ENCODE peak calls at places on chromosomes 16 and 17, in eight cellular contexts. G, V, I, D, T, K, O and J are unnamed samples. For H3K36me3, the result is how much of the 10 kb centered on the place peaks cover.

GRCh38 chr17:49951362-49952080 is 17.5 kb upstream of the DLX4 start:
- DNase-seq in V (no peak), G (no peak), D (no peak), K (no peak), I (no peak), T (no peak), O (no peak), J (no peak)

GRCh38 chr16:57759541-57760356 is 24.2 kb downstream of the KATNB1 start:
- DNase-seq in K (no peak), T (peak), I (no peak), V (no peak), O (no peak), G (no peak), D (no peak), J (no peak)

GRCh38 chr17:55086635-55087058 is 118.1 kb downstream of the STXBP4 start:
- DNase-seq in D (no peak), O (no peak), I (peak), G (peak), K (no peak), T (no peak), V (no peak), J (peak)

GRCh38 chr17:36510636-36511035 is 24.0 kb downstream of the MYO19 start:
- DNase-seq in O (no peak), D (no peak), K (no peak), V (no peak), I (no peak), T (no peak), G (no peak), J (no peak)

GRCh38 chr16:51535591-51535990 is 384.5 kb upstream of the SALL1 start:
- DNase-seq in V (no peak), I (no peak), T (no peak), G (no peak), D (no peak), O (no peak), K (no peak), J (no peak)

GRCh38 chr17:40618754-40619625 is 28.6 kb downstream of the SMARCE1 start:
- DNase-seq in T (no peak), O (no peak), V (no peak), G (no peak), D (no peak), K (no peak), I (no peak), J (no peak)

GRCh38 chr17:68054296-68054900 is 18.9 kb downstream of the KPNA2 start:
- DNase-seq in T (no peak), D (no peak), V (no peak), G (peak), O (peak), K (no peak), I (no peak), J (no peak)

GRCh38 chr17:17354560-17355357 is 51.6 kb downstream of the NT5M start:
- DNase-seq in G (peak), V (peak), O (peak), K (peak), I (peak), T (peak), D (peak), J (no peak)

GRCh38 chr16:58654456-58655214 is 25.0 kb upstream of the CNOT1 start:
- DNase-seq in K (no peak), I (no peak), T (no peak), V (no peak), O (no peak), G (no peak), D (no peak), J (no peak)

GRCh38 chr16:84115919-84116719 is 623 bp downstream of the MBTPS1 start:
- DNase-seq in O (no peak), D (no peak), V (no peak), I (no peak), T (no peak), G (peak), K (peak), J (no peak)

GRCh38 chr17:6413073-6413472 is 21.8 kb downstream of the AIPL1 start:
- DNase-seq in G (peak), T (peak), D (no peak), V (no peak), K (no peak), O (no peak), I (peak), J (no peak)

GRCh38 chr17:68468334-68468733 is 11.0 kb upstream of the WIPI1 start:
- DNase-seq in G (peak), I (no peak), V (no peak), O (no peak), D (peak), K (no peak), T (no peak), J (no peak)

GRCh38 chr17:75898065-75898464 is 1.3 kb upstream of the TRIM65 start:
- DNase-seq in T (no peak), I (no peak), O (no peak), V (no peak), G (no peak), D (no peak), K (no peak), J (no peak)

GRCh38 chr17:75898791-75899190 is 2.0 kb upstream of the TRIM65 start:
- DNase-seq in K (no peak), G (no peak), I (no peak), O (no peak), T (no peak), D (no peak), V (no peak), J (no peak)

GRCh38 chr17:75894049-75894742 is 2.6 kb downstream of the TRIM65 start:
- DNase-seq in I (no peak), G (no peak), O (no peak), T (peak), K (no peak), V (no peak), D (no peak), J (no peak)

GRCh38 chr17:75897076-75898019 is 597 bp upstream of the TRIM65 start:
- DNase-seq in G (no peak), V (peak), T (peak), O (no peak), K (peak), I (no peak), D (no peak), J (no peak)

DNA sequence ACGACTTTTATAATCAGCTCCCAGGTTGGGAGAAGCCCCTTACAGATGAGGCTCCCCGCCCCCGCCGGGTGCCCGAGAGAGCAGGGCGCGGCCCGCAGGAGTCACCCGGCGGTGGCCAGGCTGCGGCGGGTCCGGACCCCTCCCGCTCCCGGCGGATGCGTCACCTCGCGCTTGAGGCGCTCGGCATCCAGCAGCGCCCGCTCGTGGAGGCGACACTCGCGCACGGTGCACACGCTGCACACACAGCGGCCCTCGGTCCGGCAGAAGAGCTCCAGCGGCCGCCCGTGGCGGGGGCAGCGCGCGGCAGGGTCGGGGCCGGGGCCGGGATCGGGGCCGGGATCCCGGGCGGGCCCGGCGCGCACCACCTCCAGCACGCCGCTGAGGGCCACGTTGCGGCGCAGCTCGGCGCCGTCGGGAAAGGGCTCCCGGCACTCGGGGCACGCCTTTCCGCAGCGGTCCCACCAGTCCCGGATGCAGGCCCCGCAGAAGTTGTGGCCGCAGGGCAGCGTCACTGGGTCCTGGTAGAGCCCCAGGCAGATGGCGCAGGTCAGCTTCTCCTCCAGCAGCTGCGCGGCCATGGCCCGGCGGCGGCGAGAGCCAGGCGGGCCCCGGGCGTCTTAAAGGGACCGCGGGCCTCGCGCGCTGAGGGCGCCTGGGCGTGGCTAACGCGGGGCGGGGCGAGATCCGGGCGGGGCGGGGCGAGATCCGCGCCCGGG is at the start of gene TRIM65:
- DNase-seq in T (peak), G (peak), D (peak), V (peak), K (peak), O (peak), I (no peak), J (no peak)
- TF ChIP-seq CTCF in T (no peak), G (peak), D (peak), V (peak), K (peak), O (peak), I (no peak), J (no peak)

DNA sequence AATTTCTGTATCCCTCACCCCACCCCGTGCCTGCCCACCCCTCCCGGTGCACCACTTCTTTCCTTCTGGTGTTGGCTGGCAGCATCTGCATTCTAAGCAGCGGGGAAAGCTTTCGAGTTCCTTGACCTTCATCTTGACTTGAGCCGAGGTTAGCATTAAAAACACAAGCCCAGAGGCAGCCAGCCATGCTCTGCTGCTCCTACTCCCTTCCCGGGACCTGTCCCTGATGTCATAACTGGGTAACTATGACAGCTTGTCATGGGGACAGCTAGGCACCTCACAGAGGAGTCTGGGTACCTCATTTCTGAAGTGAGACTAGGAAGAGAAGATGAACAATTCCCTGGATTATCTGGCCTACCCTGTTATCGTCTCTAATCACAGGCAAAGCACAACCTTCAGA is at the start of gene CFAP97D1:
- DNase-seq in K (no peak), I (no peak), V (no peak), O (no peak), D (no peak), T (no peak), G (no peak), J (no peak)
- H3K4me3 ChIP-seq in K (peak), I (peak), V (peak), O (peak), D (peak), T (peak), G (peak), J (peak)

DNA sequence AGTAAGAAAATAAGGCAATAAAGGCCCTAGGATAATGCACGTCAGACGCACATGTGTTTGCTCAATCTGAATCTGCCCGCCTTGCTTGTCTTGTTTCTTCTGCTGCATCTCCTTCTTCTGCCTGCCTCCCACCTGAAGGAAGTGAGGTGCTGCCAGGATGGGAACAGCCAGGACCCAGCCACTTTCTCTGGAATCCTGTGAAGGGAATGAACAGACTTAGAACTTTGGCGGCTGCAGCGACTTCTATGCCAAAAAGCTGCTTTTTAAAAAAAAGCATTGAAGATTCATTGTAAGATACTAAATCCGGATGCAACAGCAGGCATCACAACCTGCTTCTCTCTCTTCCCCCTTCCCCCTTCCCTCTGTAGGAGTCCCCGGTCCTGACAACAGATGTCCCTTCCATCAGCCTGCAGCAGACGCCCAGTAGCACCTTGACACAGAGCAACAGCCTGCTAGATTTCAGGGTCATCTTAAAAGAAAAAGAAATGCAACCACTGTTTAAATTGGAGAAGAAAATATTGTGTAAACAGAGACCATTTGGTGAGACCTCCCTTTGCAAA is 176.4 kb downstream of the HS3ST4 start:
- DNase-seq in V (no peak), G (no peak), K (no peak), O (no peak), T (no peak), D (no peak), I (no peak), J (no peak)
- H3K36me3 ChIP-seq in V (under half), G (under half), K (under half), O (under half), T (under half), D (under half), I (under half), J (under half)

GRCh38 chr16:69937465-69937951 is 13.6 kb upstream of the CLEC18A start:
- DNase-seq in T (peak), K (no peak), D (no peak), O (no peak), G (no peak), V (peak), I (no peak), J (no peak)
- TF ChIP-seq CTCF in T (peak), K (no peak), D (no peak), O (peak), G (peak), V (no peak), I (no peak), J (peak)

GRCh38 chr17:81470944-81471803 is 41.4 kb downstream of the ACTG1 start:
- DNase-seq in I (no peak), D (no peak), G (no peak), T (no peak), K (no peak), V (no peak), O (no peak), J (no peak)
- H3K4me3 ChIP-seq in I (peak), D (no peak), G (no peak), T (no peak), K (no peak), V (peak), O (no peak), J (no peak)

DNA sequence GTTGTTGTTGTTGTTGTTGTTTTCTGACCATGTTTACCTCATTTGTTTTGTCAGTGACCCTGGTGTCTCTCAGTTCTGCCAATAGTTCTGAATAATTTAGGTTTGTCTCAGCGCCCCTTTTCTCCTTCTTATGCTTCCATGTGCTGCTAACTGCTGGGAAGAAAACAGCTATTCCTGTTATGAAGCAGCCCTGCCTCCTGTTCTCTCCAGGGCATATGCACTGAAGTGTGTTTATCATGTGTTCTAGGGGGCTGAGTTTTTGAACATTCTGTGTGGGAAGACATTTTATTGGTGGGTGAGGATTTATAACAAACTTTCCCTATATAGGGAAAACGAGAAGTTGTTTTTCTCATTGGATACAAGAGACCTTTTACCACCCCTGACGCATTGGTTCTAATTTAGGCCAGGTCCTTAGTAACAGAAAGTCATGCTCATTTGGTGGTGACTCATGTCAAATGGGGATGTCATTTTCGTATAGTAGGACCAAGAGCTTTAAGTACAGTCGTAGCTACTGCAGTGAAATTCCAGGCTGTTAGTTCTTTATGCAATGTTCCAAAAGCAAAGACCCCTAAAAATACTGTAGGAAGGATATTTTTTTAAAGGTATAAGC is 135.6 kb downstream of the TRIM37 start:
- DNase-seq in I (no peak), G (no peak), V (no peak), T (no peak), K (no peak), O (no peak), D (no peak), J (no peak)
- H3K36me3 ChIP-seq in I (under half), G (under half), V (under half), T (under half), K (under half), O (under half), D (under half), J (under half)

DNA sequence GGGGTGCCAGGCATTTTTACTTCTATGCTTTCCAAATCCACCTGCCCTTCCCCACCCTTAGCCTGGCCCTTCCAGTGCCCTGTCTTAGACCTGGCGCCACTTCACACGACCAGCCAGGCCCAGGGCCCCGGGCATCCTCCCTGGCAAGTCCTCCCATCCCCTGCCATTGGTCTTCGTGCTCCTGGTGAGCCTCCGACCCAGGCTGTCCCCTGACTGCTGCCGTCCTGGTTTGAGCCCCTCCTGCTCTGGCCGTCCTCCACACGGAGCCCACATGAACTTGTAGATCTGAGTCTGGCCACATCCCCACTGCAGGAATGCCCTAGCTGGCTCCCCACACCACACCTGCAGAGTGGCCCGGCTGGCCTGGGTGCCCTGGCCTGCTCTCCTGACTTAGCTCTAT is 44.0 kb downstream of the PRMT7 start:
- DNase-seq in T (no peak), K (no peak), O (no peak), G (no peak), D (no peak), V (no peak), I (no peak), J (no peak)
- TF ChIP-seq CTCF in T (no peak), K (no peak), O (no peak), G (no peak), D (no peak), V (no peak), I (no peak), J (no peak)

GRCh38 chr16:87952751-87953150 is 1.5 kb downstream of the BANP start:
- DNase-seq in V (no peak), O (no peak), I (no peak), G (no peak), K (no peak), T (no peak), D (no peak), J (no peak)
- H3K4me3 ChIP-seq in V (peak), O (peak), I (peak), G (peak), K (no peak), T (peak), D (peak), J (no peak)

GRCh38 chr16:794091-794842 is 5.8 kb downstream of the CHTF18 start:
- DNase-seq in V (no peak), I (no peak), O (no peak), T (no peak), G (no peak), D (no peak), K (no peak), J (no peak)

GRCh38 chr16:792221-792995 is 4.0 kb downstream of the CHTF18 start:
- DNase-seq in K (no peak), G (no peak), I (no peak), T (no peak), O (no peak), V (no peak), D (no peak), J (no peak)

GRCh38 chr16:791131-791530 is 2.7 kb downstream of the CHTF18 start:
- DNase-seq in D (no peak), V (no peak), G (no peak), I (no peak), O (no peak), K (no peak), T (no peak), J (no peak)

GRCh38 chr16:794853-795466 is 5.6 kb downstream of the GNG13 start:
- DNase-seq in D (no peak), G (no peak), O (no peak), K (no peak), T (no peak), I (no peak), V (no peak), J (no peak)

DNA sequence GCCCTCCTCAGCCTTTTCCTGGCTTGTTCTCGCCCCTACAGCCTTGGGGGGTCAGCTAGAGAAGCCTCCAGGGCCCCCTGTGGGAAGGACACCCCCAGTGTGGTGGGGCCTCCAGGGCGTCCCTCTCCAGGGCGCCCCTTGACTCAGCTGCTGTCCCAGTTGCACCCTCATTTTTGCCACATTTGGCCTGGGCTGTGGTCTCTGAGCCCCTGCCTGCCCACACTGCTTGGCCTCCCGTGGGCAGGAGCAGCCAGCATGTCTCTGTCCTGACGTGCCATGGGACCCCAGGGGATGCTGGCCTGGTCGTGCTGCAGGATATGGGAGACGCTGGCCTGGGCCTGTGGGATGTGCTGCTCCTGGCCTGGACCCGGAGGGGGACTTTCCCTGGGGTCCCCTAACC is 5.0 kb downstream of the CHTF18 start:
- DNase-seq in D (no peak), O (no peak), T (no peak), V (no peak), G (no peak), K (no peak), I (no peak), J (no peak)
- H3K36me3 ChIP-seq in D (under half), O (under half), T (under half), V (under half), G (under half), K (under half), I (under half), J (under half)

GRCh38 chr16:10656618-10657017 is 38.1 kb downstream of the TEKT5 start:
- DNase-seq in D (no peak), G (no peak), K (no peak), V (no peak), O (no peak), T (no peak), I (no peak), J (no peak)
- TF ChIP-seq CTCF in D (no peak), G (no peak), K (no peak), V (no peak), O (no peak), T (no peak), I (no peak), J (no peak)